ENCODE peak calls at places on chromosomes 16 and 17, in six cellular contexts. Z, Y, C, U, M and A are unnamed samples.

GRCh38 chr16:27503662-27504061 is 46.1 kb downstream of the GTF3C1 start:
- DNase-seq in C (no peak), Y (no peak), U (no peak), Z (no peak), M (no peak), A (no peak)

GRCh38 chr17:27293359-27293897 is 486 bp upstream of the WSB1 start:
- DNase-seq in C (no peak), Z (no peak), M (no peak), Y (no peak), U (no peak), A (no peak)

GRCh38 chr16:75578725-75579124 is 12.5 kb downstream of the GABARAPL2 start:
- DNase-seq in M (no peak), C (no peak), Z (no peak), U (no peak), Y (no peak), A (peak; percentile 11)

GRCh38 chr16:68954871-68955635 is 111.7 kb downstream of the TANGO6 start:
- DNase-seq in Z (no peak), C (no peak), Y (no peak), M (no peak), U (no peak), A (no peak)

GRCh38 chr17:10349403-10349802 is 23.4 kb downstream of the MYH13 start:
- DNase-seq in U (no peak), Z (no peak), M (no peak), Y (no peak), C (no peak), A (peak; percentile 25)

GRCh38 chr17:75151893-75152292 is 2.4 kb downstream of the JPT1 start:
- DNase-seq in M (no peak), C (peak; percentile 25), Z (no peak), U (no peak), Y (no peak), A (no peak)

GRCh38 chr17:80716986-80717385 is 172.3 kb downstream of the RPTOR start:
- DNase-seq in M (no peak), C (no peak), U (no peak), Y (no peak), Z (no peak), A (peak; percentile 47)

GRCh38 chr16:6111390-6111789 is 1013.8 kb upstream of the EEF2KMT start:
- DNase-seq in Z (no peak), M (no peak), Y (no peak), C (no peak), U (no peak), A (no peak)

GRCh38 chr16:4053663-4054479 is 62.4 kb downstream of the ADCY9 start:
- DNase-seq in U (peak; percentile 16), M (peak; percentile 82), C (peak; percentile 91), Y (peak; percentile 29), Z (peak; percentile 87), A (peak; percentile 79)

GRCh38 chr17:56786989-56787482 is 46.7 kb downstream of the C17orf67 start:
- DNase-seq in Z (peak; percentile 91), M (no peak), Y (no peak), C (peak; percentile 93), U (peak; percentile 48), A (peak; percentile 92)

GRCh38 chr16:58128721-58129096 is 472 bp downstream of the CFAP20 start:
- DNase-seq in U (peak; percentile 47), C (no peak), Y (no peak), Z (no peak), M (no peak), A (no peak)

GRCh38 chr16:10966129-10966528 is 21.8 kb downstream of the CLEC16A start:
- DNase-seq in U (no peak), C (no peak), Z (no peak), Y (no peak), M (no peak), A (no peak)

GRCh38 chr17:82883461-82884031 is 43.7 kb upstream of the ZNF750 start:
- DNase-seq in M (no peak), Y (no peak), U (no peak), Z (no peak), C (no peak), A (no peak)

GRCh38 chr17:80501739-80502577 is 25.6 kb upstream of the NPTX1 start:
- DNase-seq in Y (no peak), C (no peak), M (no peak), U (no peak), Z (no peak), A (peak; percentile 95)

GRCh38 chr17:31371511-31372097 is 19.9 kb upstream of the RAB11FIP4 start:
- DNase-seq in Z (no peak), C (peak; percentile 78), U (no peak), M (no peak), Y (no peak), A (peak; percentile 80)

GRCh38 chr16:54142787-54143186 is 143.8 kb downstream of the IRX3 start:
- DNase-seq in M (no peak), U (no peak), Z (no peak), C (no peak), Y (no peak), A (no peak)
- TF ChIP-seq CTCF in M (no peak), U (no peak), Z (no peak), C (no peak), Y (no peak), A (no peak)

GRCh38 chr17:1743094-1743452 is 402 bp downstream of the SERPINF2 start:
- DNase-seq in U (no peak), Y (no peak), C (no peak), M (no peak), Z (no peak), A (no peak)
- H3K4me3 ChIP-seq in U (no peak overlapping the region), Y (no peak overlapping the region), C (no peak overlapping the region), M (no peak overlapping the region), Z (no peak overlapping the region), A (no peak overlapping the region)

DNA sequence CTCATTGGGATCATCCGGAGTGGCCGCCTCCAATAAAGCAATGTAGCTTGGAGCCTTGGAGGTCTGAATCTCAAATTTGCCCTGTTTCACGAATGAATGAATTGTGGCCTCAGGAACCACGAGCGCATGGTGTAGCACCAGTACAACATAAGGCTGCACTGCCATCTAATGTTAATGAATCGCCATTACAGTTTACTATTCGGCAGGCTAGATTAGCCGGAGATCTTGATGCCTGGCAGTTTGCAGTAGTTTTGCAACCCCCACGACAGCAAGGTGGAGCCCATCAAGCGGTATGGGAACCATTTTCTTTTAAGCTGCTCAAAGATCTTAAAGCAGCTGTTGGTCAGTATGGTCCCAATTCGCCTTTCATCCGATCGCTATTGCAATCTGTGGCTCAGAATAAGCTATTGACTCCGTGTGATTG is 18.8 kb downstream of the ALOX15B start:
- DNase-seq in Y (peak; percentile 64), C (peak; percentile 84), M (peak; percentile 81), Z (peak; percentile 51), U (peak; percentile 90), A (peak; percentile 85)
- TF ChIP-seq CTCF in Y (no peak), C (peak; percentile 62), M (peak; percentile 77), Z (peak; percentile 76), U (peak; percentile 73), A (peak; percentile 76)

DNA sequence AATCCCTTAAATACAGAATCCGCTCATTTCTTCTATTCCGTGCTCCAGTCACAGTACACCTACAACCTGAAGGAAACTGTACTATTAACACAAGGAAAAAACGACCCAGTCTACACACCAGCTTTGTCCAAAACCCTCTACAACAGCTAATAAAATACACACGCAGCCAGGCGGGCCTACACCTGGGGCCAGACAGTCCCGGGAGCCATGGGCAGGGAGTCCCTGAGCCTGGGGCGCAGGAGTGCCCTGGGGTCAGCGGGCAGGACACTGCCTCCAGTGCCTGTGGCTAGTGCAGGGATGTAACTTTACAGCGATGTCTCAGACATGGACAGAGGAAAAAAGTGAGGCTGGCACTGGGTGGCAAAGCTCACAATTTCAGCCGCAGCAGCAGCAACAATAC is 28.5 kb downstream of the GNPTG start:
- DNase-seq in Z (no peak), Y (no peak), M (no peak), U (no peak), C (no peak), A (no peak)
- H3K4me3 ChIP-seq in Z (no peak overlapping the region), Y (peak overlapping the region; percentile 49), M (no peak overlapping the region), U (peak overlapping the region; percentile 64), C (no peak overlapping the region), A (no peak overlapping the region)

GRCh38 chr16:17970366-17970765 is 366.2 kb downstream of the NPIPA8 start:
- DNase-seq in Z (no peak), U (no peak), C (no peak), Y (no peak), M (no peak), A (no peak)

GRCh38 chr16:17965131-17965530 is 371.4 kb downstream of the NPIPA8 start:
- DNase-seq in Z (no peak), M (no peak), Y (no peak), C (no peak), U (no peak), A (no peak)

GRCh38 chr16:17972460-17972943 is 364.0 kb downstream of the NPIPA8 start:
- DNase-seq in Z (no peak), C (no peak), Y (no peak), U (no peak), M (no peak), A (no peak)

DNA sequence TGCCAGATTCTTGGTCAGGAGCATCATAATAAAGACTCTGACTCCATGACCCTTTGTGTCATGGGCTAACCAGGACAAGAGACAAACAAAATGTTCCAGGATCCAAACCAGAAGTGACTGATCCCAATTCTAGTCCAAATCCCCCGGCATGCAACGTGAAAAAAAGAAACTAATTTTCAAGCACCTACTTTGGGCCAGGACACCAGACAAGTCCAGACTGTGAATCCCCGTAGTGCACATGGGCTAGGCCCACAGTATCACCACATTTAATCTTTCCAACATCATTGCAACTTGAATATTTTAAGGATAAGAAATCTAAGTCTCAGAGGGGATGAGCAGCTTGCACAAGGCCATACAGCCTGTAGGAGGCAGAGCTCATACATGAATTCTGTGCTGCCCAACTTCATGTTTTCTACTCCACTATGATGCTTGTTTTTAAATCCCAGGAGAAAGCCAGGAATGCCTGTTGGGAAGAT is 365.7 kb downstream of the NPIPA8 start:
- DNase-seq in Y (no peak), U (no peak), Z (no peak), C (no peak), M (peak; percentile 61), A (peak; percentile 22)
- TF ChIP-seq CTCF in Y (no peak), U (peak; percentile 14), Z (no peak), C (no peak), M (no peak), A (peak; percentile 14)